ENCODE peak calls at places on chromosomes 3 and 15, in eight cellular contexts. O is G401, M is natural killer cell, I is activated T-helper 1 cell treated with Interleukin-2 at 50 U/mL for 16 hours, B is brain microvascular endothelial cell, C is RWPE2, A is IMR-90, W is erythroblast. R is an unnamed sample.

GRCh38 chr15:62672268-62672667 is 370.3 kb upstream of the TPM1 start:
- DNase-seq in W (no peak), I (no peak), O (no peak), M (no peak), B (peak), A (peak), C (no peak), R (no peak)

GRCh38 chr3:31941230-31941632 is 39.8 kb downstream of the OSBPL10 start:
- DNase-seq in C (no peak), W (no peak), I (no peak), A (no peak), M (no peak), O (no peak), B (no peak), R (no peak)

GRCh38 chr3:105770410-105770809 is 98.4 kb downstream of the CBLB start:
- DNase-seq in W (no peak), O (no peak), M (no peak), C (no peak), I (no peak), A (no peak), B (no peak), R (no peak)

GRCh38 chr15:63491116-63491817 is 13.1 kb upstream of the USP3 start:
- DNase-seq in B (no peak), A (no peak), W (no peak), I (no peak), C (no peak), M (no peak), O (no peak), R (no peak)

GRCh38 chr3:152127058-152127457 is 141.7 kb upstream of the MBNL1 start:
- DNase-seq in B (no peak), A (no peak), I (no peak), W (no peak), M (no peak), C (no peak), O (no peak), R (no peak)

GRCh38 chr3:183094711-183095110 is 4.6 kb downstream of the MCCC1 start:
- DNase-seq in B (no peak), W (no peak), C (no peak), M (no peak), I (no peak), O (no peak), A (no peak), R (no peak)

GRCh38 chr15:32994810-32995424 is 199.6 kb downstream of the FMN1 start:
- DNase-seq in I (no peak), C (no peak), B (peak), O (peak), A (peak), M (no peak), W (peak), R (peak)

GRCh38 chr3:15823092-15823491 is 25.3 kb upstream of the ANKRD28 start:
- DNase-seq in B (no peak), W (no peak), I (no peak), A (no peak), O (peak), C (no peak), M (no peak), R (no peak)

GRCh38 chr3:1010228-1010627 is 82.6 kb upstream of the CNTN6 start:
- DNase-seq in W (no peak), A (no peak), B (no peak), C (no peak), M (no peak), O (no peak), I (no peak), R (no peak)

GRCh38 chr3:126416943-126417342 is 22.2 kb downstream of the CFAP100 start:
- DNase-seq in O (no peak), A (no peak), M (no peak), B (no peak), W (no peak), C (no peak), I (no peak), R (no peak)

GRCh38 chr3:178485756-178486155 is 50.5 kb upstream of the KCNMB2 start:
- DNase-seq in A (peak), B (peak), O (no peak), W (no peak), C (no peak), I (no peak), M (no peak), R (no peak)

GRCh38 chr3:30586091-30586805 is 20.2 kb upstream of the TGFBR2 start:
- DNase-seq in M (no peak), A (no peak), B (no peak), I (no peak), O (no peak), C (no peak), W (no peak), R (no peak)

GRCh38 chr15:29270169-29270955 is 740 bp upstream of the NSMCE3 start:
- DNase-seq in B (no peak), M (no peak), W (peak), C (no peak), O (peak), I (no peak), A (peak), R (no peak)

GRCh38 chr15:40477703-40478269 is 7.0 kb downstream of the CHST14 start:
- DNase-seq in M (no peak), C (no peak), B (no peak), W (no peak), O (no peak), A (no peak), I (no peak), R (no peak)

GRCh38 chr3:42682301-42683070 is 2.9 kb upstream of the KLHL40 start:
- DNase-seq in B (no peak), M (no peak), O (no peak), I (no peak), C (peak), A (no peak), W (no peak), R (no peak)

GRCh38 chr3:1195922-1196321 is 103.1 kb downstream of the CNTN6 start:
- DNase-seq in B (peak), O (no peak), C (no peak), A (peak), M (no peak), I (no peak), W (no peak), R (no peak)

GRCh38 chr3:55592572-55592971 is 105.5 kb upstream of the WNT5A start:
- DNase-seq in I (no peak), B (no peak), W (no peak), C (no peak), M (no peak), A (no peak), O (no peak), R (no peak)

GRCh38 chr3:59775106-59775505 is 725.3 kb upstream of the CFAP20DC start:
- DNase-seq in I (no peak), O (no peak), C (no peak), W (no peak), A (peak), M (no peak), B (no peak), R (no peak)

GRCh38 chr3:53056442-53056841 is 10.6 kb upstream of the SFMBT1 start:
- DNase-seq in O (no peak), I (no peak), W (peak), C (no peak), M (no peak), B (no peak), A (peak), R (no peak)

GRCh38 chr3:58306662-58307286 is 454 bp downstream of the HTD2 start:
- DNase-seq in O (no peak), C (no peak), I (no peak), W (peak), A (peak), B (peak), M (peak), R (no peak)

GRCh38 chr15:45456212-45457106 is 66.1 kb downstream of the SLC30A4 start:
- DNase-seq in B (peak), I (peak), C (peak), M (no peak), W (peak), A (peak), O (no peak), R (peak)

GRCh38 chr3:16765661-16766060 is 119.1 kb upstream of the PLCL2 start:
- DNase-seq in C (no peak), I (no peak), W (no peak), O (no peak), A (no peak), B (no peak), M (no peak), R (no peak)

GRCh38 chr3:138114988-138115971 is at the start of gene DZIP1L:
- DNase-seq in I (no peak), A (peak), M (no peak), O (peak), C (no peak), B (peak), W (peak), R (no peak)

GRCh38 chr3:115790759-115791158 is 167.4 kb downstream of the GAP43 start:
- DNase-seq in I (peak), M (no peak), C (peak), W (no peak), A (peak), B (peak), O (no peak), R (peak)

GRCh38 chr3:12981631-12982265 is 91.5 kb downstream of the IQSEC1 start:
- DNase-seq in C (no peak), I (no peak), A (no peak), O (no peak), W (no peak), B (no peak), M (no peak), R (no peak)

GRCh38 chr3:22089284-22089683 is 338.3 kb upstream of the ZNF385D start:
- DNase-seq in O (peak), M (no peak), B (peak), A (peak), I (no peak), C (no peak), W (peak), R (no peak)

GRCh38 chr3:28905798-28906197 is 375.1 kb upstream of the RBMS3 start:
- DNase-seq in C (no peak), I (no peak), M (no peak), A (no peak), O (no peak), B (no peak), W (peak), R (no peak)

GRCh38 chr15:89910891-89911626 is 1.7 kb downstream of the ARPIN start:
- DNase-seq in W (no peak), O (no peak), A (no peak), B (no peak), M (no peak), C (peak), I (no peak), R (no peak)

GRCh38 chr3:119700269-119700919 is 2.4 kb upstream of the CFAP91 start:
- DNase-seq in M (no peak), B (peak), W (no peak), C (no peak), A (peak), I (no peak), O (no peak), R (no peak)

GRCh38 chr3:166783206-166783605 is 596.9 kb downstream of the ZBBX start:
- DNase-seq in B (no peak), A (no peak), O (no peak), M (no peak), I (no peak), W (no peak), C (no peak), R (no peak)